ENCODE peak calls at places on chromosomes 5 and 9, in eight cellular contexts. H is heart left ventricle, G is cardiac muscle cell, X is tibial nerve, F is psoas muscle, A is prostate gland, L is body of pancreas, U is A549. Q is an unnamed sample.

GRCh38 chr5:83430130-83431010 is 41.2 kb upstream of the VCAN start:
- DNase-seq in F (peak; percentile 30), G (peak; percentile 82), U (peak; percentile 14), X (peak; percentile 56), A (peak; percentile 29), L (peak; percentile 71), H (peak; percentile 56), Q (no peak)

GRCh38 chr5:73088026-73088425 is 32.3 kb upstream of the TMEM171 start:
- DNase-seq in H (no peak), G (no peak), U (no peak), A (no peak), X (no peak), F (no peak), L (no peak), Q (no peak)

GRCh38 chr9:32741706-32742105 is 41.6 kb upstream of the TMEM215 start:
- DNase-seq in U (no peak), F (no peak), L (no peak), X (no peak), G (peak; percentile 31), A (no peak), H (no peak), Q (no peak)

GRCh38 chr9:98532147-98532546 is 176.6 kb downstream of the GABBR2 start:
- DNase-seq in X (no peak), U (no peak), A (no peak), F (no peak), G (no peak), H (no peak), L (no peak), Q (no peak)

GRCh38 chr9:33858346-33858869 is 41.4 kb downstream of the UBE2R2 start:
- DNase-seq in H (no peak), U (no peak), L (no peak), A (no peak), X (no peak), G (no peak), F (no peak), Q (no peak)

GRCh38 chr5:22889714-22890113 is 36.6 kb upstream of the CDH12 start:
- DNase-seq in U (no peak), H (no peak), G (no peak), L (no peak), X (no peak), A (no peak), F (no peak), Q (no peak)

GRCh38 chr9:114053246-114054005 is 24.7 kb downstream of the AMBP start:
- DNase-seq in A (no peak), H (no peak), X (no peak), L (peak; percentile 22), F (no peak), G (no peak), U (no peak), Q (no peak)

GRCh38 chr5:96537386-96537785 is 104.3 kb upstream of the PCSK1 start:
- DNase-seq in L (no peak), G (peak; percentile 90), A (no peak), U (no peak), H (no peak), X (no peak), F (no peak), Q (no peak)

GRCh38 chr9:69130456-69131441 is 43.3 kb upstream of the TJP2 start:
- DNase-seq in X (peak; percentile 64), U (no peak), L (peak; percentile 39), G (peak; percentile 94), F (no peak), A (no peak), H (no peak), Q (no peak)

GRCh38 chr9:135615666-135616620 is 23.4 kb downstream of the GLT6D1 start:
- DNase-seq in H (no peak), U (no peak), G (no peak), L (no peak), A (no peak), X (no peak), F (no peak), Q (no peak)

GRCh38 chr5:116506448-116506847 is 68.2 kb downstream of the SEMA6A start:
- DNase-seq in H (no peak), A (no peak), X (no peak), G (no peak), U (no peak), L (no peak), F (no peak), Q (no peak)

GRCh38 chr9:3980212-3980611 is 319.7 kb downstream of the GLIS3 start:
- DNase-seq in H (no peak), G (no peak), L (no peak), A (no peak), X (no peak), U (no peak), F (no peak), Q (no peak)

GRCh38 chr5:115815006-115815692 is 1.3 kb downstream of the CDO1 start:
- DNase-seq in G (peak; percentile 10), H (no peak), X (no peak), U (no peak), L (no peak), A (no peak), F (no peak), Q (no peak)

GRCh38 chr5:74328221-74328630 is 312.3 kb downstream of the ENC1 start:
- DNase-seq in A (peak; percentile 58), H (no peak), L (no peak), G (no peak), X (no peak), U (no peak), F (no peak), Q (no peak)

GRCh38 chr9:132036521-132036920 is 43.1 kb downstream of the MED27 start:
- DNase-seq in F (no peak), A (no peak), X (no peak), U (no peak), L (no peak), G (no peak), H (no peak), Q (no peak)

GRCh38 chr9:35227283-35227682 is 65.5 kb downstream of the UNC13B start:
- DNase-seq in U (no peak), L (no peak), H (no peak), G (peak; percentile 2), F (no peak), X (no peak), A (no peak), Q (no peak)
- TF ChIP-seq CTCF in U (no peak), L (no peak), H (no peak), G (no peak), F (no peak), X (no peak), A (no peak), Q (no peak)

GRCh38 chr9:22073349-22073748 is 64.2 kb upstream of the CDKN2B start:
- DNase-seq in X (no peak), A (no peak), F (no peak), L (no peak), U (no peak), G (no peak), H (no peak), Q (no peak)
- H3K4me1 ChIP-seq in X (no peaks in the 10 kb centered on the region), A (no peaks in the 10 kb centered on the region), F (no peaks in the 10 kb centered on the region), L (no peaks in the 10 kb centered on the region), U (no peaks in the 10 kb centered on the region), G (no peaks in the 10 kb centered on the region), H (no peaks in the 10 kb centered on the region), Q (no peaks in the 10 kb centered on the region)

DNA sequence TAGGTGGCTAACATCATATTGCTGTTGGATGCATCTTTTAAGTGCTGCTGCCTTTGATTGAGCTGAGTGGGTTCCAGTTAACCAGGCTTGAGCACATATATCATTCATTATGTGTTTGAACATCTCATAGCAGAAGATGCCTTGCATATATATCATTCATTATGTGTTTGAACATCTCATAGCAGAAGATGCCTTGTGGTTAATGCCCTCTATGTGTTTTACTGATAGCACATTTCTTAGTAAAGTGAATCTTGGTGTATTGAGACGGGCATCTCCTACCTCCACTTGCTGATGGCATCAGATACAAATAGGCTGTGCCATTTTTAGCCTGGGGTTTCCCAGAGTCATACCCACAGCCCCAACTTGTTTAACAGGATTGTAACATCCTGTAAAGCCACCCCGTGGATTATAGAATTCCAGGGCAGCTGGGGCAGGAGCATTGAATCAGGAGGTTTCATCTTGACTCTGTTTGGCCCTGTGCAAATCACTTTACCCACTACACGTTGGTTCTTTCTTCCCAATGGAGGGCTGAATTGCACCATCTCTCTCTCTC is 26.5 kb downstream of the MTAP start:
- DNase-seq in X (no peak), A (no peak), U (peak; percentile 3), F (no peak), L (no peak), G (no peak), H (no peak), Q (no peak)
- TF ChIP-seq CTCF in X (no peak), A (no peak), U (no peak), F (no peak), L (no peak), G (no peak), H (no peak), Q (no peak)

DNA sequence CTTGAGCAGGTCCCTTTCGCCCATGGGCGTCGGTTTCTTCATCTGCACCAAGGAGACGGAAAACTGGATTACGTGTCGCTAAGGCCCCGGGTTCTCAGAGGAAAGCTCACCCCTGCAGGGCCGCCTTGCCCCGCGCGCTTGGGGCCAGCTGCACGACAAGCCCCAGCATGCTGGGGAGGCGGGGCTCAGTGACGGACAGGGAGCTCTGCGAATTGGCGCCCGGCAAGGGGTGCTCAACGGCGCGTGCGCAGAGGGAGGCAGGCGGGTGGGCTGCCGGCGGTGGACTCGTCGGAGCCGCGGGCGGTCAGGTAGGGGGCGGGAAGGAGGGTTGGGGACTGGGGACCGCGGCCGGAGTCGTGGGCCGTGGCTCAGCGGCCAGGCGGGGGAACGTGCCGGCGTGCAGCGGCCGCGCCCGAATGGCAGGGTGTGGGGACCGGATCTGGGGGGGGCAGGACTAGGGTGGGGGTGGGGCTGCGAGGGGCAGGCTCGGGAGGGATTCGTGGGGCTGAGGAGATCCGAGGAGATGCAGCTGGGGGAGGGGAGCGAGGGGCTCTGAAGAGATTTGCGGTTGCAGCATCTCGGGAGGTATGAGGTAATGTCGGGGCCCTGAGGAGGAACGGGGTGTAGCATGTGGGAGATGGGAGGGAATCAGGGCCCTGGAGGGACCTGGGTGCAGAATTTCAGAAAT is at the start of gene TRIM32:
- DNase-seq in U (peak; percentile 89), A (peak; percentile 81), L (peak; percentile 91), X (peak; percentile 92), F (peak; percentile 94), G (peak; percentile 92), H (peak; percentile 96), Q (peak; percentile 95)
- H3K4me1 ChIP-seq in U (peaks cover 54% of the 10 kb centered on the region), A (no peaks in the 10 kb centered on the region), L (peaks cover 50% of the 10 kb centered on the region), X (peaks cover 16% of the 10 kb centered on the region), F (peaks cover 38% of the 10 kb centered on the region), G (peaks cover 3% of the 10 kb centered on the region), H (peaks cover 33% of the 10 kb centered on the region), Q (peaks cover 16% of the 10 kb centered on the region)

GRCh38 chr5:66518052-66518451 is 78.1 kb upstream of the MAST4 start:
- DNase-seq in U (no peak), F (no peak), L (no peak), A (no peak), X (no peak), G (no peak), H (no peak), Q (no peak)
- TF ChIP-seq CTCF in U (no peak), F (no peak), L (no peak), A (no peak), X (no peak), G (no peak), H (no peak), Q (no peak)

GRCh38 chr5:140566665-140567064 is 2.0 kb downstream of the SLC35A4 start:
- DNase-seq in F (no peak), U (no peak), L (no peak), G (no peak), X (no peak), A (no peak), H (no peak), Q (no peak)
- H3K4me1 ChIP-seq in F (peaks cover 88% of the 10 kb centered on the region), U (peaks cover 18% of the 10 kb centered on the region), L (peaks cover 36% of the 10 kb centered on the region), G (peaks cover 14% of the 10 kb centered on the region), X (peaks cover 24% of the 10 kb centered on the region), A (peaks cover 6% of the 10 kb centered on the region), H (peaks cover 80% of the 10 kb centered on the region), Q (peaks cover 25% of the 10 kb centered on the region)